ENCODE peak calls at places on chromosomes 11 and 22, in six cellular contexts. S, Z, G, I, X and J are unnamed samples.

GRCh38 chr11:10978189-10978588 is 120.3 kb upstream of the ZBED5 start:
- DNase-seq in I (no peak), Z (no peak), G (no peak), X (no peak), S (no peak), J (no peak)

GRCh38 chr11:75946531-75947530 is 131.8 kb downstream of the UVRAG start:
- DNase-seq in S (peak), I (no peak), Z (peak), X (no peak), G (no peak), J (no peak)

GRCh38 chr22:31142285-31142684 is 2.0 kb upstream of the PLA2G3 start:
- DNase-seq in S (no peak), Z (no peak), X (no peak), G (no peak), I (no peak), J (no peak)

GRCh38 chr11:109552376-109552775 is 130.4 kb downstream of the C11orf87 start:
- DNase-seq in I (no peak), S (peak), Z (no peak), X (no peak), G (no peak), J (peak)

GRCh38 chr22:39214006-39214382 is 30.8 kb downstream of the PDGFB start:
- DNase-seq in Z (no peak), S (no peak), G (no peak), I (no peak), X (no peak), J (no peak)

GRCh38 chr11:94511932-94512781 is at the start of gene C11orf97:
- DNase-seq in Z (peak), G (peak), X (peak), I (no peak), S (peak), J (peak)

GRCh38 chr11:107549253-107549953 is 16.1 kb downstream of the ALKBH8 start:
- DNase-seq in Z (peak), X (no peak), S (peak), I (peak), G (peak), J (peak)

GRCh38 chr11:58647866-58648265 is 25.4 kb downstream of the CNTF start:
- DNase-seq in I (no peak), S (no peak), G (peak), X (no peak), Z (no peak), J (no peak)

GRCh38 chr11:6667733-6668374 is 12.2 kb upstream of the DCHS1 start:
- DNase-seq in I (peak), Z (peak), G (peak), X (no peak), S (no peak), J (peak)

GRCh38 chr11:34234086-34234740 is 123.6 kb downstream of the ABTB2 start:
- DNase-seq in G (no peak), X (no peak), I (peak), Z (peak), S (peak), J (peak)

GRCh38 chr11:35621620-35622019 is 3.4 kb downstream of the FJX1 start:
- DNase-seq in G (no peak), X (no peak), Z (no peak), S (no peak), I (no peak), J (no peak)

GRCh38 chr11:4191031-4191571 is 96.5 kb downstream of the RRM1 start:
- DNase-seq in X (no peak), S (no peak), G (no peak), Z (no peak), I (no peak), J (no peak)

GRCh38 chr22:19723990-19724827 is 870 bp downstream of the GP1BB start:
- DNase-seq in X (no peak), I (no peak), Z (peak), G (no peak), S (no peak), J (no peak)